ENCODE peak calls at places on chromosomes 7 and 10, in four cellular contexts. V is GM12878, U is HepG2, D is K562. T is an unnamed sample.

GRCh38 chr10:4068255-4069028 is 283.4 kb upstream of the KLF6 start:
- DNase-seq in V (no peak), U (no peak), D (no peak), T (no peak)

GRCh38 chr7:45203459-45203858 is 45.9 kb downstream of the RAMP3 start:
- DNase-seq in V (no peak), U (no peak), D (no peak), T (no peak)

GRCh38 chr7:14403587-14403986 is 414.1 kb upstream of the ETV1 start:
- DNase-seq in V (no peak), U (no peak), D (no peak), T (no peak)

GRCh38 chr7:141483044-141483443 is 68.2 kb upstream of the AGK start:
- DNase-seq in V (no peak), U (peak; percentile 12), D (no peak), T (no peak)

GRCh38 chr7:122887198-122887597 is 938 bp upstream of the CADPS2 start:
- DNase-seq in V (no peak), U (peak; percentile 66), D (no peak), T (peak; percentile 54)

GRCh38 chr7:17934612-17935247 is 5.6 kb downstream of the SNX13 start:
- DNase-seq in V (no peak), U (no peak), D (no peak), T (no peak)

GRCh38 chr10:69787681-69788080 is 14.0 kb upstream of the COL13A1 start:
- DNase-seq in V (no peak), U (no peak), D (no peak), T (no peak)

GRCh38 chr7:2807846-2808772 is 36.0 kb downstream of the GNA12 start:
- DNase-seq in V (no peak), U (no peak), D (no peak), T (peak; percentile 67)

GRCh38 chr10:8311526-8312070 is 257.1 kb downstream of the GATA3 start:
- DNase-seq in V (no peak), U (no peak), D (no peak), T (no peak)

DNA sequence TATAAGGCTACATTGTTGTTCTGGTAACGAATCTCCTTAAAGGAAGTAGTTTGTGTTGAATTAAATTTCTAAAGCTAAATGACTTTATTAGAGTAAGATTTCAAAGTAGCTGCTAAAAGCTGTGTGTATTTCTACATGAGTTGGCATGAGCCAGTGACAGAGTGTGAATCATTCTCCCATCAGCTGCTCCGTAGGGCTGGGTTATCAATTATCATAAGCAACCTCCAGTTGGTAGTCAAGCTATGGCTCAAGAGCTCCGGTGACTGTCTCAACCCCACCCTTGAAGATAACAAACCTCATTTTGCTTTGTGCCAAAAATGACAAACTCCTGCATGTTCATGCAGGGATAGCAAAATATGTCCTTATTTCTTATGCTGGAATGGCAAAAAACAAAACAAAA is 249.6 kb downstream of the CACNA2D1 start:
- DNase-seq in V (no peak), U (no peak), D (no peak), T (no peak)
- TF ChIP-seq SP1 in V (no peak), U (no peak), D (no peak), T (no peak)

GRCh38 chr10:105262666-105263065 is 621.6 kb downstream of the SORCS3 start:
- DNase-seq in V (no peak), U (no peak), D (no peak), T (no peak)
- TF ChIP-seq FOXM1 in V (no peak), U (no peak), D (no peak), T (no peak)

GRCh38 chr10:22253578-22253882 is 35.7 kb upstream of the EBLN1 start:
- DNase-seq in V (no peak), U (no peak), D (no peak), T (no peak)

GRCh38 chr10:22252286-22252800 is 34.5 kb upstream of the EBLN1 start:
- DNase-seq in V (no peak), U (no peak), D (no peak), T (no peak)

GRCh38 chr10:22250897-22251605 is 33.2 kb upstream of the EBLN1 start:
- DNase-seq in V (no peak), U (no peak), D (no peak), T (no peak)

GRCh38 chr10:22251751-22252285 is 34.0 kb upstream of the EBLN1 start:
- DNase-seq in V (no peak), U (no peak), D (no peak), T (no peak)

DNA sequence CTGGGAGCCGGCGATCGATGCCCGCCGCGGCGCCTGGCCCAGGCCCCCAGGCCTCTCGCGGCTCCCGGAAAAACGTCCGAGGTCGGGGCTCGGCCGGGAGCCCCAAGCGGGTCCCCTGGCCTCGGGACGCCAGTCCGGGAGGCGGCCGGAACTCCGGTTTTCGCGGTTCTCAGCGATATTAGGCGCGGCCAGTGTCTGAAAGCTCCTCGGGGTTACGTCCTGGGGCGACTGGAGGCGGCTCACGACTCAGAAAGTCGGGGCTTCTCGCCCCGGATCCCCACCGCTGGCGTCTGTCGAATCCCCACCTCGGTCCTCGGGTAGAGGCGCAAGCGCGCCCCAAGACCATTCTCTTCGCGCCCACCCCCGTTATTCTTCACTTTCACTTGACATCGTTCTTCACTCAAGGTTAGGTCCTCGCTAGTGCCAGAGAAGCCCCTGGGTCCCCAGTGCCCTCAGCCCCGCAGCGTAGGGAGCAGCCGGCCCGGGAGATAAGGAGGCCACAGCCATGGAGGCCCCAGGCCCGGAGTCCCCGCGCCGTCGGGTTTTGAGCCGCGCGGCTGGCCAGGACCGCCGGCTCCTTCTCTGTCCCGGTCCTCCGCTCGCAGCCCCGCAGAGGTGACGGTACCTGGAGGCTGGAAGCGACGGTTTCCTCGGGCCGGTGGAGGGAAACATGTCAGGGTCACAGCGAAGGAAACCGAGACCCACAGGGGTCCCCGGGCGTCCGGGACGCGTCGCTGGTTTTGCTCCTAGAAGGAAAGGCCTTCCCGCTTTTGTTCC is 35.2 kb upstream of the EBLN1 start:
- DNase-seq in V (no peak), U (no peak), D (no peak), T (no peak)
- TF ChIP-seq BHLHE40 in V (no peak), U (no peak), D (no peak), T (no peak)

DNA sequence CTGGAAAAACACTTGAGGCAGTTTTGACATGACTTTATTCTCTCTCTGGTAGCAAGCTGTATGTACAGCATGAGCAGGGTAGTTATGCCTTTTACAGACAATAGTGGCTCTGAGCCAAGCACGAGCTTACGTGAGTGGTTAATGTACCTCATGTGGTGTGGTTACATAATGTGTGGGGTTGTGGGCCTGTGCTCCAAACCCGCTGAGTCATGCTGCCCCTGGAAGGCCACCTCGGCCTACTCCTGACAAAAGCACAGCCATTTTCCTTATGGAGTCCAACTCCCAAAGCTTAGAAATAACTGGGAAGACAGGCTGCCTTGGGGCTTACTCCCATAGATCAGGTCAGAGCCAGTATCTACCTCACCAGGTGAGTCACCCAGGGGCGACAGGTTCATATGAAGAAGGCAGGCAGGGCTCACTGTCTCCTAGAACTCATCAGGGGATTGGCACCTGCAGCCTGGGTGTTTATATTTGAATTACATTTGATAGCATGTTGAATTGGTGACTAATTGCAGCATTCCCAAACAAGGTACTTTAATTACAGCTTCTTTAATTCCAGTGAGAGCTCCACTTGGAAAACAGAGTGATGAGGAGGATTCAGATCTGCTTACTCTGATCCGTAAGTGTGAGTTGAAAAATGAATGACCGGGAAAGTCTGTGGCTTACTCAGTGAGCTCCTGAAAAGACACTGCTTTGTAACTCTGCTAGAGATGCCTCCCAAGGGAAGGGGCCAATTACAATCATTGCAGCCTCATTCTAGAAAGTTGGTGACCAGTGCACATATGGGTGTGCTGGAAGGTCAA is 404.6 kb downstream of the ADRA2A start:
- DNase-seq in V (no peak), U (peak; percentile 9), D (no peak), T (no peak)
- TF ChIP-seq SP1 in V (no peak), U (no peak), D (no peak), T (no peak)